ENCODE peak calls at places on chromosomes 13 and 19, in eight cellular contexts. One of them, this sample, is unnamed.
A peak's percentile ranks its signal among the peaks of the same experiment; 100 is the strongest.

GRCh38 chr19:5075603-5076002 is 106.7 kb downstream of the KDM4B start:
- DNase-seq in activated CD4-positive, alpha-beta T cell treated with anti-CD3 and anti-CD28 coated beads, Interleukin-2, amount 50 U/mL, for 1 hour: no peak
- DNase-seq in glutamatergic neuron: no peak
- DNase-seq in A549: no peak
- DNase-seq in substantia nigra: no peak
- DNase-seq in omental fat pad: no peak
- DNase-seq in naive thymus-derived CD8-positive, alpha-beta T cell: no peak
- DNase-seq in skeletal muscle cell: no peak
- DNase-seq in this sample: no peak

GRCh38 chr19:40486017-40486416 is 19.2 kb downstream of the SPTBN4 start:
- DNase-seq in A549: no peak
- DNase-seq in activated CD4-positive, alpha-beta T cell treated with anti-CD3 and anti-CD28 coated beads, Interleukin-2, amount 50 U/mL, for 1 hour: no peak
- DNase-seq in substantia nigra: no peak
- DNase-seq in glutamatergic neuron: no peak
- DNase-seq in omental fat pad: no peak
- DNase-seq in skeletal muscle cell: no peak
- DNase-seq in naive thymus-derived CD8-positive, alpha-beta T cell: no peak
- DNase-seq in this sample: no peak

GRCh38 chr13:85148009-85148408 is 651.2 kb downstream of the SLITRK6 start:
- DNase-seq in glutamatergic neuron: no peak
- DNase-seq in omental fat pad: no peak
- DNase-seq in naive thymus-derived CD8-positive, alpha-beta T cell: no peak
- DNase-seq in substantia nigra: no peak
- DNase-seq in A549: peak; percentile 0
- DNase-seq in skeletal muscle cell: peak; percentile 7
- DNase-seq in activated CD4-positive, alpha-beta T cell treated with anti-CD3 and anti-CD28 coated beads, Interleukin-2, amount 50 U/mL, for 1 hour: no peak
- DNase-seq in this sample: no peak

GRCh38 chr19:7272856-7273578 is 21.2 kb downstream of the INSR start:
- DNase-seq in substantia nigra: no peak
- DNase-seq in A549: no peak
- DNase-seq in skeletal muscle cell: no peak
- DNase-seq in activated CD4-positive, alpha-beta T cell treated with anti-CD3 and anti-CD28 coated beads, Interleukin-2, amount 50 U/mL, for 1 hour: no peak
- DNase-seq in omental fat pad: no peak
- DNase-seq in naive thymus-derived CD8-positive, alpha-beta T cell: no peak
- DNase-seq in glutamatergic neuron: no peak
- DNase-seq in this sample: peak; percentile 69

GRCh38 chr19:17794731-17795494 is at the start of gene B3GNT3:
- DNase-seq in activated CD4-positive, alpha-beta T cell treated with anti-CD3 and anti-CD28 coated beads, Interleukin-2, amount 50 U/mL, for 1 hour: no peak
- DNase-seq in naive thymus-derived CD8-positive, alpha-beta T cell: no peak
- DNase-seq in A549: peak; percentile 72
- DNase-seq in skeletal muscle cell: no peak
- DNase-seq in substantia nigra: no peak
- DNase-seq in glutamatergic neuron: peak; percentile 44
- DNase-seq in omental fat pad: no peak
- DNase-seq in this sample: no peak

GRCh38 chr19:31356587-31357314 is 7.5 kb upstream of the TSHZ3 start:
- DNase-seq in substantia nigra: no peak
- DNase-seq in activated CD4-positive, alpha-beta T cell treated with anti-CD3 and anti-CD28 coated beads, Interleukin-2, amount 50 U/mL, for 1 hour: peak; percentile 52
- DNase-seq in naive thymus-derived CD8-positive, alpha-beta T cell: peak; percentile 7
- DNase-seq in A549: no peak
- DNase-seq in glutamatergic neuron: peak; percentile 46
- DNase-seq in omental fat pad: no peak
- DNase-seq in skeletal muscle cell: no peak
- DNase-seq in this sample: no peak

GRCh38 chr13:101065314-101065713 is 351.0 kb downstream of the NALCN start:
- DNase-seq in activated CD4-positive, alpha-beta T cell treated with anti-CD3 and anti-CD28 coated beads, Interleukin-2, amount 50 U/mL, for 1 hour: no peak
- DNase-seq in glutamatergic neuron: no peak
- DNase-seq in naive thymus-derived CD8-positive, alpha-beta T cell: no peak
- DNase-seq in substantia nigra: no peak
- DNase-seq in omental fat pad: no peak
- DNase-seq in A549: no peak
- DNase-seq in skeletal muscle cell: peak; percentile 75
- DNase-seq in this sample: no peak

GRCh38 chr19:21082011-21082975 is at the start of gene ZNF714:
- DNase-seq in activated CD4-positive, alpha-beta T cell treated with anti-CD3 and anti-CD28 coated beads, Interleukin-2, amount 50 U/mL, for 1 hour: peak; percentile 76
- DNase-seq in A549: peak; percentile 94
- DNase-seq in glutamatergic neuron: peak; percentile 81
- DNase-seq in omental fat pad: peak; percentile 44
- DNase-seq in substantia nigra: peak; percentile 84
- DNase-seq in skeletal muscle cell: peak; percentile 83
- DNase-seq in naive thymus-derived CD8-positive, alpha-beta T cell: peak; percentile 79
- DNase-seq in this sample: peak; percentile 78

GRCh38 chr19:49889687-49890348 is 6.9 kb downstream of the IL4I1 start:
- DNase-seq in naive thymus-derived CD8-positive, alpha-beta T cell: peak; percentile 70
- DNase-seq in glutamatergic neuron: peak; percentile 82
- DNase-seq in skeletal muscle cell: peak; percentile 24
- DNase-seq in omental fat pad: peak; percentile 52
- DNase-seq in substantia nigra: peak; percentile 30
- DNase-seq in activated CD4-positive, alpha-beta T cell treated with anti-CD3 and anti-CD28 coated beads, Interleukin-2, amount 50 U/mL, for 1 hour: peak; percentile 72
- DNase-seq in A549: peak; percentile 94
- DNase-seq in this sample: peak; percentile 82

GRCh38 chr19:55346725-55347441 is 7.2 kb downstream of the KMT5C start:
- DNase-seq in A549: no peak
- DNase-seq in naive thymus-derived CD8-positive, alpha-beta T cell: no peak
- DNase-seq in skeletal muscle cell: no peak
- DNase-seq in omental fat pad: no peak
- DNase-seq in glutamatergic neuron: peak; percentile 86
- DNase-seq in substantia nigra: no peak
- DNase-seq in activated CD4-positive, alpha-beta T cell treated with anti-CD3 and anti-CD28 coated beads, Interleukin-2, amount 50 U/mL, for 1 hour: no peak
- DNase-seq in this sample: no peak

GRCh38 chr19:48819366-48819816 is 8.6 kb upstream of the BCAT2 start:
- DNase-seq in substantia nigra: peak; percentile 48
- DNase-seq in activated CD4-positive, alpha-beta T cell treated with anti-CD3 and anti-CD28 coated beads, Interleukin-2, amount 50 U/mL, for 1 hour: no peak
- DNase-seq in naive thymus-derived CD8-positive, alpha-beta T cell: no peak
- DNase-seq in skeletal muscle cell: peak; percentile 81
- DNase-seq in glutamatergic neuron: no peak
- DNase-seq in omental fat pad: peak; percentile 45
- DNase-seq in A549: peak; percentile 89
- DNase-seq in this sample: no peak

GRCh38 chr19:17296278-17296677 is 6.9 kb downstream of the ABHD8 start:
- DNase-seq in omental fat pad: no peak
- DNase-seq in skeletal muscle cell: no peak
- DNase-seq in A549: peak; percentile 73
- DNase-seq in substantia nigra: no peak
- DNase-seq in glutamatergic neuron: no peak
- DNase-seq in naive thymus-derived CD8-positive, alpha-beta T cell: no peak
- DNase-seq in activated CD4-positive, alpha-beta T cell treated with anti-CD3 and anti-CD28 coated beads, Interleukin-2, amount 50 U/mL, for 1 hour: no peak
- DNase-seq in this sample: no peak

GRCh38 chr13:26784704-26785639 is 24.4 kb upstream of the GPR12 start:
- DNase-seq in activated CD4-positive, alpha-beta T cell treated with anti-CD3 and anti-CD28 coated beads, Interleukin-2, amount 50 U/mL, for 1 hour: no peak
- DNase-seq in naive thymus-derived CD8-positive, alpha-beta T cell: peak; percentile 16
- DNase-seq in omental fat pad: no peak
- DNase-seq in A549: no peak
- DNase-seq in skeletal muscle cell: no peak
- DNase-seq in glutamatergic neuron: no peak
- DNase-seq in substantia nigra: no peak
- DNase-seq in this sample: no peak

GRCh38 chr13:106847049-106847448 is 279.1 kb upstream of the ARGLU1 start:
- DNase-seq in skeletal muscle cell: no peak
- DNase-seq in omental fat pad: no peak
- DNase-seq in A549: no peak
- DNase-seq in glutamatergic neuron: no peak
- DNase-seq in activated CD4-positive, alpha-beta T cell treated with anti-CD3 and anti-CD28 coated beads, Interleukin-2, amount 50 U/mL, for 1 hour: no peak
- DNase-seq in naive thymus-derived CD8-positive, alpha-beta T cell: no peak
- DNase-seq in substantia nigra: no peak
- DNase-seq in this sample: no peak

GRCh38 chr13:84400711-84401110 is 518.4 kb upstream of the SLITRK1 start:
- DNase-seq in omental fat pad: no peak
- DNase-seq in glutamatergic neuron: no peak
- DNase-seq in skeletal muscle cell: peak; percentile 76
- DNase-seq in activated CD4-positive, alpha-beta T cell treated with anti-CD3 and anti-CD28 coated beads, Interleukin-2, amount 50 U/mL, for 1 hour: no peak
- DNase-seq in substantia nigra: no peak
- DNase-seq in naive thymus-derived CD8-positive, alpha-beta T cell: no peak
- DNase-seq in A549: no peak
- DNase-seq in this sample: no peak

GRCh38 chr19:29397748-29398147 is 128.0 kb upstream of the VSTM2B start:
- DNase-seq in activated CD4-positive, alpha-beta T cell treated with anti-CD3 and anti-CD28 coated beads, Interleukin-2, amount 50 U/mL, for 1 hour: no peak
- DNase-seq in skeletal muscle cell: no peak
- DNase-seq in substantia nigra: no peak
- DNase-seq in A549: no peak
- DNase-seq in glutamatergic neuron: no peak
- DNase-seq in naive thymus-derived CD8-positive, alpha-beta T cell: no peak
- DNase-seq in omental fat pad: no peak
- DNase-seq in this sample: no peak

GRCh38 chr19:56170261-56170660 is 5.5 kb upstream of the GALP start:
- DNase-seq in glutamatergic neuron: no peak
- DNase-seq in A549: peak; percentile 73
- DNase-seq in naive thymus-derived CD8-positive, alpha-beta T cell: no peak
- DNase-seq in activated CD4-positive, alpha-beta T cell treated with anti-CD3 and anti-CD28 coated beads, Interleukin-2, amount 50 U/mL, for 1 hour: no peak
- DNase-seq in skeletal muscle cell: peak; percentile 31
- DNase-seq in omental fat pad: peak; percentile 57
- DNase-seq in substantia nigra: no peak
- DNase-seq in this sample: no peak

GRCh38 chr19:2483484-2484151 is 7.7 kb downstream of the GADD45B start:
- DNase-seq in substantia nigra: no peak
- DNase-seq in activated CD4-positive, alpha-beta T cell treated with anti-CD3 and anti-CD28 coated beads, Interleukin-2, amount 50 U/mL, for 1 hour: no peak
- DNase-seq in skeletal muscle cell: no peak
- DNase-seq in A549: no peak
- DNase-seq in glutamatergic neuron: no peak
- DNase-seq in naive thymus-derived CD8-positive, alpha-beta T cell: no peak
- DNase-seq in omental fat pad: no peak
- DNase-seq in this sample: no peak

GRCh38 chr13:28045861-28046260 is 54.5 kb downstream of the FLT3 start:
- DNase-seq in naive thymus-derived CD8-positive, alpha-beta T cell: no peak
- DNase-seq in substantia nigra: no peak
- DNase-seq in glutamatergic neuron: no peak
- DNase-seq in omental fat pad: no peak
- DNase-seq in A549: no peak
- DNase-seq in skeletal muscle cell: no peak
- DNase-seq in activated CD4-positive, alpha-beta T cell treated with anti-CD3 and anti-CD28 coated beads, Interleukin-2, amount 50 U/mL, for 1 hour: no peak
- DNase-seq in this sample: no peak

GRCh38 chr13:30318026-30318425 is 10.7 kb upstream of the KATNAL1 start:
- DNase-seq in substantia nigra: no peak
- DNase-seq in skeletal muscle cell: no peak
- DNase-seq in naive thymus-derived CD8-positive, alpha-beta T cell: no peak
- DNase-seq in A549: no peak
- DNase-seq in glutamatergic neuron: no peak
- DNase-seq in activated CD4-positive, alpha-beta T cell treated with anti-CD3 and anti-CD28 coated beads, Interleukin-2, amount 50 U/mL, for 1 hour: no peak
- DNase-seq in omental fat pad: no peak
- DNase-seq in this sample: no peak

GRCh38 chr13:44093607-44094583 is 214.2 kb downstream of the LACC1 start:
- DNase-seq in A549: no peak
- DNase-seq in glutamatergic neuron: no peak
- DNase-seq in omental fat pad: no peak
- DNase-seq in substantia nigra: no peak
- DNase-seq in skeletal muscle cell: no peak
- DNase-seq in naive thymus-derived CD8-positive, alpha-beta T cell: no peak
- DNase-seq in activated CD4-positive, alpha-beta T cell treated with anti-CD3 and anti-CD28 coated beads, Interleukin-2, amount 50 U/mL, for 1 hour: no peak
- DNase-seq in this sample: no peak

GRCh38 chr19:1739960-1740629 is 13.2 kb upstream of the ONECUT3 start:
- DNase-seq in substantia nigra: no peak
- DNase-seq in A549: no peak
- DNase-seq in activated CD4-positive, alpha-beta T cell treated with anti-CD3 and anti-CD28 coated beads, Interleukin-2, amount 50 U/mL, for 1 hour: no peak
- DNase-seq in omental fat pad: no peak
- DNase-seq in skeletal muscle cell: no peak
- DNase-seq in naive thymus-derived CD8-positive, alpha-beta T cell: no peak
- DNase-seq in glutamatergic neuron: no peak
- DNase-seq in this sample: no peak

GRCh38 chr13:29523199-29523931 is 72.1 kb downstream of the SLC7A1 start:
- DNase-seq in glutamatergic neuron: no peak
- DNase-seq in substantia nigra: no peak
- DNase-seq in naive thymus-derived CD8-positive, alpha-beta T cell: no peak
- DNase-seq in omental fat pad: no peak
- DNase-seq in skeletal muscle cell: peak; percentile 87
- DNase-seq in activated CD4-positive, alpha-beta T cell treated with anti-CD3 and anti-CD28 coated beads, Interleukin-2, amount 50 U/mL, for 1 hour: no peak
- DNase-seq in A549: no peak
- DNase-seq in this sample: no peak

GRCh38 chr13:38577048-38577447 is 109.8 kb upstream of the FREM2 start:
- DNase-seq in substantia nigra: no peak
- DNase-seq in skeletal muscle cell: no peak
- DNase-seq in glutamatergic neuron: no peak
- DNase-seq in naive thymus-derived CD8-positive, alpha-beta T cell: no peak
- DNase-seq in activated CD4-positive, alpha-beta T cell treated with anti-CD3 and anti-CD28 coated beads, Interleukin-2, amount 50 U/mL, for 1 hour: no peak
- DNase-seq in omental fat pad: no peak
- DNase-seq in A549: no peak
- DNase-seq in this sample: no peak

GRCh38 chr19:14614099-14614412 is 31.2 kb downstream of the CLEC17A start:
- DNase-seq in skeletal muscle cell: no peak
- DNase-seq in substantia nigra: no peak
- DNase-seq in activated CD4-positive, alpha-beta T cell treated with anti-CD3 and anti-CD28 coated beads, Interleukin-2, amount 50 U/mL, for 1 hour: no peak
- DNase-seq in omental fat pad: no peak
- DNase-seq in glutamatergic neuron: no peak
- DNase-seq in A549: no peak
- DNase-seq in naive thymus-derived CD8-positive, alpha-beta T cell: no peak
- DNase-seq in this sample: peak; percentile 59

GRCh38 chr19:43467730-43468129 is 2.3 kb upstream of the LYPD3 start:
- DNase-seq in naive thymus-derived CD8-positive, alpha-beta T cell: no peak
- DNase-seq in activated CD4-positive, alpha-beta T cell treated with anti-CD3 and anti-CD28 coated beads, Interleukin-2, amount 50 U/mL, for 1 hour: no peak
- DNase-seq in glutamatergic neuron: no peak
- DNase-seq in substantia nigra: no peak
- DNase-seq in omental fat pad: no peak
- DNase-seq in A549: no peak
- DNase-seq in skeletal muscle cell: peak; percentile 36
- DNase-seq in this sample: no peak

GRCh38 chr19:18417250-18418033 is 1.8 kb upstream of the SSBP4 start:
- DNase-seq in glutamatergic neuron: peak; percentile 84
- DNase-seq in substantia nigra: no peak
- DNase-seq in naive thymus-derived CD8-positive, alpha-beta T cell: peak; percentile 1
- DNase-seq in skeletal muscle cell: peak; percentile 59
- DNase-seq in activated CD4-positive, alpha-beta T cell treated with anti-CD3 and anti-CD28 coated beads, Interleukin-2, amount 50 U/mL, for 1 hour: no peak
- DNase-seq in omental fat pad: no peak
- DNase-seq in A549: peak; percentile 79
- DNase-seq in this sample: peak; percentile 83

GRCh38 chr19:49106648-49107135 is 7.5 kb upstream of the LIN7B start:
- DNase-seq in naive thymus-derived CD8-positive, alpha-beta T cell: peak; percentile 55
- DNase-seq in A549: peak; percentile 87
- DNase-seq in omental fat pad: peak; percentile 64
- DNase-seq in skeletal muscle cell: no peak
- DNase-seq in activated CD4-positive, alpha-beta T cell treated with anti-CD3 and anti-CD28 coated beads, Interleukin-2, amount 50 U/mL, for 1 hour: peak; percentile 70
- DNase-seq in substantia nigra: peak; percentile 11
- DNase-seq in glutamatergic neuron: peak; percentile 84
- DNase-seq in this sample: peak; percentile 63

GRCh38 chr19:57949296-57949695 is 1.8 kb upstream of the ZNF256 start:
- DNase-seq in omental fat pad: no peak
- DNase-seq in naive thymus-derived CD8-positive, alpha-beta T cell: no peak
- DNase-seq in substantia nigra: no peak
- DNase-seq in A549: no peak
- DNase-seq in glutamatergic neuron: no peak
- DNase-seq in activated CD4-positive, alpha-beta T cell treated with anti-CD3 and anti-CD28 coated beads, Interleukin-2, amount 50 U/mL, for 1 hour: no peak
- DNase-seq in skeletal muscle cell: no peak
- DNase-seq in this sample: no peak

GRCh38 chr13:32549788-32550187 is 11.2 kb upstream of the N4BP2L2 start:
- DNase-seq in naive thymus-derived CD8-positive, alpha-beta T cell: no peak
- DNase-seq in activated CD4-positive, alpha-beta T cell treated with anti-CD3 and anti-CD28 coated beads, Interleukin-2, amount 50 U/mL, for 1 hour: no peak
- DNase-seq in substantia nigra: no peak
- DNase-seq in omental fat pad: no peak
- DNase-seq in skeletal muscle cell: no peak
- DNase-seq in A549: no peak
- DNase-seq in glutamatergic neuron: no peak
- DNase-seq in this sample: no peak

GRCh38 chr13:98528663-98529064 is 48.2 kb downstream of the STK24 start:
- DNase-seq in naive thymus-derived CD8-positive, alpha-beta T cell: no peak
- DNase-seq in skeletal muscle cell: no peak
- DNase-seq in omental fat pad: no peak
- DNase-seq in substantia nigra: no peak
- DNase-seq in A549: no peak
- DNase-seq in glutamatergic neuron: no peak
- DNase-seq in activated CD4-positive, alpha-beta T cell treated with anti-CD3 and anti-CD28 coated beads, Interleukin-2, amount 50 U/mL, for 1 hour: no peak
- DNase-seq in this sample: no peak

GRCh38 chr19:2488942-2489731 is 13.2 kb downstream of the GADD45B start:
- DNase-seq in substantia nigra: peak; percentile 32
- DNase-seq in skeletal muscle cell: no peak
- DNase-seq in omental fat pad: no peak
- DNase-seq in activated CD4-positive, alpha-beta T cell treated with anti-CD3 and anti-CD28 coated beads, Interleukin-2, amount 50 U/mL, for 1 hour: no peak
- DNase-seq in naive thymus-derived CD8-positive, alpha-beta T cell: no peak
- DNase-seq in A549: peak; percentile 53
- DNase-seq in glutamatergic neuron: peak; percentile 74
- DNase-seq in this sample: peak; percentile 67

GRCh38 chr19:49456351-49456750 is 3.3 kb downstream of the ALDH16A1 start:
- DNase-seq in glutamatergic neuron: no peak
- DNase-seq in A549: peak; percentile 64
- DNase-seq in activated CD4-positive, alpha-beta T cell treated with anti-CD3 and anti-CD28 coated beads, Interleukin-2, amount 50 U/mL, for 1 hour: no peak
- DNase-seq in omental fat pad: no peak
- DNase-seq in naive thymus-derived CD8-positive, alpha-beta T cell: no peak
- DNase-seq in substantia nigra: no peak
- DNase-seq in skeletal muscle cell: no peak
- DNase-seq in this sample: no peak

This sample was measured in GM20000.